ENCODE peak calls at places on chromosomes 13 and 19, in nine cellular contexts. M is NCI-H1105 treated with DMSO at 0.1 percent for 48 hours; F is activated gamma-delta T cell treated with anti-CD3 and anti-CD28 coated beads, Interleukin-2, amount 50 U/mL, for 16 hours; Q is T-helper 17 cell; K is right cardiac atrium; V is mucosa of gallbladder; W is HS-5; P is endothelial cell; L is T-helper 1 cell. I is an unnamed sample.

GRCh38 chr13:94546071-94546839 is 49.7 kb downstream of the TGDS start:
- DNase-seq in M (no peak), K (no peak), W (no peak), P (no peak), Q (no peak), L (no peak), F (no peak), V (no peak), I (no peak)

GRCh38 chr13:88153353-88153752 is 482.2 kb downstream of the SLITRK5 start:
- DNase-seq in M (no peak), P (no peak), L (no peak), Q (no peak), K (peak), F (no peak), V (no peak), W (no peak), I (no peak)

GRCh38 chr13:83940742-83941141 is 58.5 kb upstream of the SLITRK1 start:
- DNase-seq in F (no peak), Q (no peak), W (peak), P (no peak), V (no peak), L (no peak), K (no peak), M (no peak), I (no peak)

GRCh38 chr13:53045110-53045509 is 16.5 kb downstream of the OLFM4 start:
- DNase-seq in W (no peak), Q (no peak), L (no peak), K (no peak), P (no peak), V (peak), F (no peak), M (peak), I (no peak)

GRCh38 chr13:32746474-32746873 is 160.2 kb downstream of the PDS5B start:
- DNase-seq in L (no peak), V (no peak), Q (no peak), K (no peak), F (no peak), P (no peak), W (no peak), M (no peak), I (no peak)

GRCh38 chr13:72072223-72072622 is 205.2 kb upstream of the DACH1 start:
- DNase-seq in V (no peak), Q (no peak), K (no peak), F (no peak), W (no peak), M (no peak), L (no peak), P (no peak), I (no peak)

GRCh38 chr13:36282818-36283432 is 14.7 kb downstream of the CCDC169 start:
- DNase-seq in W (no peak), P (no peak), M (peak), V (no peak), F (no peak), K (no peak), Q (no peak), L (no peak), I (no peak)

GRCh38 chr19:48836089-48837017 is at the start of gene HSD17B14:
- DNase-seq in V (no peak), F (no peak), W (peak), M (peak), K (peak), L (no peak), P (peak), Q (no peak), I (peak)

GRCh38 chr19:21482863-21483276 is 22.5 kb upstream of the ZNF429 start:
- DNase-seq in P (peak), F (peak), L (peak), K (peak), V (peak), Q (peak), W (no peak), M (peak), I (peak)

GRCh38 chr19:17385878-17386611 is 8.0 kb downstream of the CCDC194 start:
- DNase-seq in M (no peak), F (peak), V (peak), Q (peak), L (peak), W (no peak), K (peak), P (peak), I (peak)

GRCh38 chr13:76696370-76696769 is 189.8 kb downstream of the KCTD12 start:
- DNase-seq in Q (no peak), F (no peak), L (no peak), P (no peak), M (no peak), V (no peak), K (no peak), W (no peak), I (no peak)

GRCh38 chr19:42176990-42177685 is 40.3 kb downstream of the DEDD2 start:
- DNase-seq in V (peak), P (peak), L (peak), W (no peak), F (peak), M (peak), Q (peak), K (peak), I (peak)

GRCh38 chr13:21164631-21165030 is 11.7 kb downstream of the SKA3 start:
- DNase-seq in F (no peak), K (no peak), P (no peak), V (no peak), W (no peak), L (no peak), M (no peak), Q (no peak), I (no peak)

GRCh38 chr19:51327066-51327985 is 14.6 kb downstream of the VSIG10L start:
- DNase-seq in P (peak), F (no peak), K (peak), M (no peak), W (no peak), Q (peak), L (peak), V (peak), I (no peak)

GRCh38 chr19:33508941-33509614 is 12.5 kb downstream of the PEPD start:
- DNase-seq in M (no peak), K (peak), W (no peak), L (no peak), F (no peak), Q (no peak), P (no peak), V (no peak), I (no peak)

GRCh38 chr19:15123900-15124299 is 16.7 kb downstream of the SYDE1 start:
- DNase-seq in V (peak), M (peak), W (no peak), P (no peak), K (peak), L (no peak), Q (no peak), F (no peak), I (no peak)

GRCh38 chr13:44465318-44465717 is 91.7 kb downstream of the SERP2 start:
- DNase-seq in P (no peak), K (no peak), M (no peak), F (no peak), W (no peak), V (no peak), L (no peak), Q (no peak), I (no peak)

GRCh38 chr13:61391426-61391825 is 24.2 kb downstream of the PCDH20 start:
- DNase-seq in P (no peak), V (no peak), M (no peak), W (no peak), Q (no peak), L (no peak), K (no peak), F (no peak), I (no peak)

GRCh38 chr19:2055871-2056809 is 5.1 kb upstream of the MKNK2 start:
- DNase-seq in M (no peak), W (no peak), P (no peak), F (no peak), V (peak), K (peak), L (no peak), Q (no peak), I (no peak)

GRCh38 chr13:113998781-113999617 is 25.1 kb upstream of the C13orf46 start:
- DNase-seq in Q (no peak), K (peak), P (no peak), V (no peak), F (no peak), M (no peak), W (no peak), L (no peak), I (no peak)

GRCh38 chr19:4555657-4556561 is 3.6 kb downstream of the SEMA6B start:
- DNase-seq in K (no peak), V (no peak), Q (no peak), L (no peak), M (no peak), W (no peak), P (no peak), F (no peak), I (no peak)

GRCh38 chr13:57632276-57633140 is 964 bp downstream of the PCDH17 start:
- DNase-seq in K (peak), W (no peak), Q (no peak), V (peak), F (no peak), M (no peak), P (peak), L (no peak), I (no peak)

GRCh38 chr19:677201-677600 is 1.0 kb downstream of the FSTL3 start:
- DNase-seq in L (no peak), V (peak), Q (no peak), W (no peak), P (no peak), K (peak), F (no peak), M (no peak), I (no peak)

GRCh38 chr13:40927929-40928328 is 91.2 kb downstream of the ELF1 start:
- DNase-seq in V (no peak), L (no peak), M (no peak), Q (no peak), P (no peak), F (no peak), W (no peak), K (no peak), I (no peak)

GRCh38 chr19:10290876-10291553 is 1.3 kb downstream of the ICAM5 start:
- DNase-seq in W (no peak), M (peak), V (no peak), K (peak), P (no peak), F (no peak), L (peak), Q (no peak), I (peak)

GRCh38 chr13:40447857-40448256 is 218.6 kb downstream of the FOXO1 start:
- DNase-seq in Q (no peak), M (no peak), F (no peak), L (no peak), V (no peak), P (no peak), W (no peak), K (no peak), I (no peak)

GRCh38 chr19:47186337-47187022 is 44.5 kb downstream of the BBC3 start:
- DNase-seq in F (peak), Q (peak), W (no peak), V (no peak), P (no peak), K (no peak), M (no peak), L (peak), I (no peak)

GRCh38 chr19:7644550-7644877 is 7.6 kb downstream of the STXBP2 start:
- DNase-seq in L (no peak), K (no peak), Q (no peak), M (no peak), W (no peak), V (no peak), P (no peak), F (no peak), I (no peak)

GRCh38 chr19:31648347-31648746 is 299.1 kb upstream of the TSHZ3 start:
- DNase-seq in P (no peak), M (no peak), Q (no peak), K (no peak), L (no peak), W (no peak), V (no peak), F (no peak), I (no peak)

GRCh38 chr19:50016225-50016807 is 8.9 kb downstream of the VRK3 start:
- DNase-seq in F (no peak), K (no peak), V (no peak), P (no peak), M (no peak), W (no peak), Q (no peak), L (no peak), I (no peak)

GRCh38 chr19:42152876-42153275 is 20.6 kb upstream of the POU2F2 start:
- DNase-seq in M (no peak), L (no peak), Q (no peak), V (no peak), W (no peak), F (no peak), P (no peak), K (no peak), I (no peak)